ENCODE peak calls at places on chromosomes 1 and 21, in five cellular contexts. One of them, this sample, is unnamed.

GRCh38 chr1:231442735-231443134 is 20.6 kb upstream of the EGLN1 start:
- DNase-seq in A673: no peak
- DNase-seq in small intestine: no peak
- DNase-seq in tibial artery: no peak
- DNase-seq in transverse colon: no peak
- DNase-seq in this sample: no peak

GRCh38 chr1:243526180-243526579 is 270.3 kb downstream of the SDCCAG8 start:
- DNase-seq in A673: no peak
- DNase-seq in small intestine: no peak
- DNase-seq in tibial artery: no peak
- DNase-seq in transverse colon: no peak
- DNase-seq in this sample: no peak

GRCh38 chr1:118563969-118564951 is 379.2 kb upstream of the SPAG17 start:
- DNase-seq in A673: peak; percentile 6
- DNase-seq in small intestine: no peak
- DNase-seq in tibial artery: no peak
- DNase-seq in transverse colon: no peak
- DNase-seq in this sample: no peak

GRCh38 chr1:43034778-43035177 is 76.1 kb upstream of the SLC2A1 start:
- DNase-seq in A673: no peak
- DNase-seq in small intestine: peak; percentile 31
- DNase-seq in tibial artery: no peak
- DNase-seq in transverse colon: no peak
- DNase-seq in this sample: no peak

GRCh38 chr1:36667836-36668235 is 185.1 kb upstream of the CSF3R start:
- DNase-seq in A673: no peak
- DNase-seq in small intestine: no peak
- DNase-seq in tibial artery: no peak
- DNase-seq in transverse colon: no peak
- DNase-seq in this sample: no peak

GRCh38 chr1:174337000-174337681 is 110.6 kb upstream of the GPR52 start:
- DNase-seq in A673: no peak
- DNase-seq in small intestine: no peak
- DNase-seq in tibial artery: no peak
- DNase-seq in transverse colon: no peak
- DNase-seq in this sample: no peak

GRCh38 chr1:185397183-185397582 is 80.1 kb upstream of the IVNS1ABP start:
- DNase-seq in A673: no peak
- DNase-seq in small intestine: no peak
- DNase-seq in tibial artery: no peak
- DNase-seq in transverse colon: no peak
- DNase-seq in this sample: no peak

GRCh38 chr1:203204776-203205175 is 18.3 kb upstream of the CHI3L1 start:
- DNase-seq in A673: no peak
- DNase-seq in small intestine: no peak
- DNase-seq in tibial artery: no peak
- DNase-seq in transverse colon: no peak
- DNase-seq in this sample: no peak

GRCh38 chr1:230633469-230633868 is 8.8 kb upstream of the COG2 start:
- DNase-seq in A673: no peak
- DNase-seq in small intestine: no peak
- DNase-seq in tibial artery: no peak
- DNase-seq in transverse colon: no peak
- DNase-seq in this sample: no peak

GRCh38 chr1:41404308-41404755 is 43.1 kb downstream of the FOXO6 start:
- DNase-seq in A673: peak; percentile 71
- DNase-seq in small intestine: no peak
- DNase-seq in tibial artery: no peak
- DNase-seq in transverse colon: no peak
- DNase-seq in this sample: no peak

GRCh38 chr1:87246436-87246835 is 82.2 kb upstream of the LMO4 start:
- DNase-seq in A673: no peak
- DNase-seq in small intestine: no peak
- DNase-seq in tibial artery: no peak
- DNase-seq in transverse colon: no peak
- DNase-seq in this sample: no peak

GRCh38 chr1:244362481-244362880 is 89.2 kb downstream of the ADSS2 start:
- DNase-seq in A673: no peak
- DNase-seq in small intestine: no peak
- DNase-seq in tibial artery: no peak
- DNase-seq in transverse colon: no peak
- DNase-seq in this sample: no peak

GRCh38 chr1:34591751-34592629 is 162.9 kb upstream of the GJB5 start:
- DNase-seq in A673: no peak
- DNase-seq in small intestine: no peak
- DNase-seq in tibial artery: no peak
- DNase-seq in transverse colon: no peak
- DNase-seq in this sample: no peak

GRCh38 chr1:47031059-47031458 is 7.6 kb downstream of the CYP4X1 start:
- DNase-seq in A673: no peak
- DNase-seq in small intestine: peak; percentile 28
- DNase-seq in tibial artery: peak; percentile 47
- DNase-seq in transverse colon: no peak
- DNase-seq in this sample: peak; percentile 44

GRCh38 chr1:10943991-10944730 is 68.3 kb upstream of the TARDBP start:
- DNase-seq in A673: peak; percentile 49
- DNase-seq in small intestine: peak; percentile 88
- DNase-seq in tibial artery: no peak
- DNase-seq in transverse colon: peak; percentile 75
- DNase-seq in this sample: peak; percentile 87

GRCh38 chr1:34372891-34373290 is 196.2 kb downstream of the C1orf94 start:
- DNase-seq in A673: no peak
- DNase-seq in small intestine: no peak
- DNase-seq in tibial artery: no peak
- DNase-seq in transverse colon: no peak
- DNase-seq in this sample: no peak

GRCh38 chr1:89607888-89608626 is 24.9 kb upstream of the LRRC8C start:
- DNase-seq in A673: no peak
- DNase-seq in small intestine: no peak
- DNase-seq in tibial artery: no peak
- DNase-seq in transverse colon: no peak
- DNase-seq in this sample: no peak

GRCh38 chr21:42833439-42833815 is 45.9 kb downstream of the WDR4 start:
- DNase-seq in A673: peak; percentile 71
- DNase-seq in small intestine: peak; percentile 74
- DNase-seq in tibial artery: no peak
- DNase-seq in transverse colon: peak; percentile 64
- DNase-seq in this sample: peak; percentile 53

GRCh38 chr1:51843948-51844347 is 34.6 kb downstream of the NRDC start:
- DNase-seq in A673: peak; percentile 84
- DNase-seq in small intestine: no peak
- DNase-seq in tibial artery: no peak
- DNase-seq in transverse colon: no peak
- DNase-seq in this sample: no peak

GRCh38 chr1:2802421-2802961 is 998 bp upstream of the TTC34 start:
- DNase-seq in A673: no peak
- DNase-seq in small intestine: no peak
- DNase-seq in tibial artery: no peak
- DNase-seq in transverse colon: no peak
- DNase-seq in this sample: no peak
- H3K9me3 ChIP-seq in A673: no peaks in the 10 kb centered on the region
- H3K9me3 ChIP-seq in small intestine: no peaks in the 10 kb centered on the region
- H3K9me3 ChIP-seq in tibial artery: no peaks in the 10 kb centered on the region
- H3K9me3 ChIP-seq in transverse colon: no peaks in the 10 kb centered on the region
- H3K9me3 ChIP-seq in this sample: no peaks in the 10 kb centered on the region

DNA sequence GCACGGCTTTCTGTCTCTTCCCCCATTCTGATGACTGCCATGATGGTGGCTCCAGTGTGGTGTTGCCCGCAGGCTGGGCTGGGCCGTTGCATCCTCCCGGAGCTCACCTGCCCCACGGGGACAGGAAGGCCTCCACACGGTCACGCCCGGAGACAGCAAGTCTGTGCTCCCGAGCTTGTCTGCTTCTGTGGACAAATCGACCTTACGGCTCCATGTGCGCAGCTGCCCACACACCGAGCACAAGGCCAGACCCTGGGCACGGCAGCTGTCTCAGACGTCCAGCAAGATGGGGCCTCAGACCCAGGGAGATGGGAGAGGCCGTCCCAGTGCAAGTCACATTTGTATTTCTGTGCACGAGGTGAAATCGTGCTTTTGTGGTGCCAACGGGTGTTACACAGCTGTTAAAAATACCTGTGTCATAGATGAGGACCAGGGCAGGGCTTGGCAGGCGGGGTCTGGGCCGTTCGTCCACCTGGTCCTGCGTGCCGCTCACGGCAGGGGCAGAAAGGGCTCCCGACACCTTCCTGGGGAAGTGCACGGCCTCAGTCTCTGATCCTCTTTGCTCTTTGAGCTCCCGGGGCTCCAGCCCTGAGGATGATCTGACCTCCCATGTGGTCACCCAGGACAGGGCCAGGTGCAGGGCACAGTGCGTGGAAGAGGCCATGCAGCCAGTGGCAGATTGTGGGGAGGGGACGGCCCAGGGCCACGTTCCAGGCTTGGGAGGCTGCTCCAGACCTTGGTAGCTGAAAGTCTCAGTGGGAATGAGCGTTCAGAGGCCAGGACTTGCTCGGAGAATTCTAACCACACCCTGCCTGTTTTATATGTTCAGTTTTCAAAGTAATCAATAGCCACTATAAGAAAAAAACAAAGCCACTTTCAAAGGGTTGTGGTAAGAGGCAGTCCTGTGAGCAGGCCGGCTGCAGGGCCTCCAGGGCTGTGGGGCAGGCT is 13.4 kb downstream of the COL6A1 start:
- DNase-seq in A673: no peak
- DNase-seq in small intestine: no peak
- DNase-seq in tibial artery: no peak
- DNase-seq in transverse colon: no peak
- DNase-seq in this sample: peak; percentile 14
- H3K4me1 ChIP-seq in A673: no peaks in the 10 kb centered on the region
- H3K4me1 ChIP-seq in small intestine: no peaks in the 10 kb centered on the region
- H3K4me1 ChIP-seq in tibial artery: no peaks in the 10 kb centered on the region
- H3K4me1 ChIP-seq in transverse colon: no peaks in the 10 kb centered on the region
- H3K4me1 ChIP-seq in this sample: no peaks in the 10 kb centered on the region

GRCh38 chr1:110003747-110004428 is 19.3 kb downstream of the AHCYL1 start:
- DNase-seq in A673: peak; percentile 93
- DNase-seq in small intestine: peak; percentile 97
- DNase-seq in tibial artery: peak; percentile 88
- DNase-seq in transverse colon: peak; percentile 74
- DNase-seq in this sample: peak; percentile 72
- H3K4me3 ChIP-seq in A673: peak overlapping the region; percentile 18
- H3K4me3 ChIP-seq in small intestine: no peak overlapping the region
- H3K4me3 ChIP-seq in tibial artery: peak overlapping the region; percentile 14
- H3K4me3 ChIP-seq in transverse colon: peak overlapping the region; percentile 35
- H3K4me3 ChIP-seq in this sample: no peak overlapping the region

DNA sequence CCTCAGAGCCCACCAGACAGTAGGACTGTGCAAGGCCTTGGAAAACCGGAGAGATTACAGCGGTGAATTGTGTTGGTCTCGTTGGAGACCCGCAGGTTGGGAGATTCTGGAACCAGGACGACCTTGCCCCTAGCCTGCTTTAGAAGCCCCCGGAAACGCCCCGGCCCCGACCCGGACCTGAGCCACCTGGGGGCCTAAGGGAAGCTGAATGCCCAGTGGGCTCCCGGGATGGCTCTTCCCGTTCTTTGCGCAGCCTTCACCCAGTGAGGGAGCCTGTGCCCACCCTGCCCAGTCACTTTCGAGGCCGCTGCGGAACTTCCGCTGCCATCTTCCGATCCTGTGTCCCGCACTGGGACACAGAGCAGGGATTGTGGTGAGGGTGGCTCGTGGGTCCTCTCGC is 254.4 kb downstream of the FAM72C start:
- DNase-seq in A673: no peak
- DNase-seq in small intestine: no peak
- DNase-seq in tibial artery: no peak
- DNase-seq in transverse colon: no peak
- DNase-seq in this sample: no peak
- H3K9me3 ChIP-seq in A673: no peaks in the 10 kb centered on the region
- H3K9me3 ChIP-seq in small intestine: no peaks in the 10 kb centered on the region
- H3K9me3 ChIP-seq in tibial artery: no peaks in the 10 kb centered on the region
- H3K9me3 ChIP-seq in transverse colon: no peaks in the 10 kb centered on the region
- H3K9me3 ChIP-seq in this sample: no peaks in the 10 kb centered on the region

DNA sequence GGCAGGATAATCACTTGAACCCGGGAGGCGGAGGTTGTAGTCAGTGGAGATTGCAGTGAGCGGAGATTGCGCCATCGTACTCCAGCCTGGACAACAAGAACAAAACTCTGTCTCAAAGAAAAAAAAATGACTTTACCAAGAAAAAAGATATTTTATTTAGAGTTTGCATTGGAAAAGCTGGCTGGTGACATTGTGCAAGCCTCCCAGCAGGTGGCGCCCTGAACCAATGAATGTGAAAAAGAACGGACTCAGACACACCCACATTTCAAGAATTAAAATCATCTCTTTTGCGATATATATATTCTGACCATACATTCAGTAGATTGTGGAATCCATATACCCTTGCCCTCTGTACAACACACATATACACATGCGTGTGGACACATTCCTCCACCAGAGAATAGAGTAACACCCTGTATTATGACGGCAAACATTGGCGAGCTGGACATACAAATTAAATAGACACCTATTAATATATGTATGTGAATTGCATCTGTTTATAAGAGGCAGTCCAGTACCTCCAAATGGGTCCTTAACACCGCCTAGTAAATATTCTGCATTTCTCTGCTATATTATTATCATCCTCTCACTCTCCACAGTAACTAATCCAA is 39.0 kb upstream of the CADM3 start:
- DNase-seq in A673: peak; percentile 73
- DNase-seq in small intestine: peak; percentile 61
- DNase-seq in tibial artery: peak; percentile 24
- DNase-seq in transverse colon: peak; percentile 49
- DNase-seq in this sample: peak; percentile 61
- H3K4me1 ChIP-seq in A673: no peaks in the 10 kb centered on the region
- H3K4me1 ChIP-seq in small intestine: no peaks in the 10 kb centered on the region
- H3K4me1 ChIP-seq in tibial artery: no peaks in the 10 kb centered on the region
- H3K4me1 ChIP-seq in transverse colon: no peaks in the 10 kb centered on the region
- H3K4me1 ChIP-seq in this sample: no peaks in the 10 kb centered on the region

GRCh38 chr1:112505878-112506277 is 2.9 kb upstream of the WNT2B start:
- DNase-seq in A673: no peak
- DNase-seq in small intestine: no peak
- DNase-seq in tibial artery: no peak
- DNase-seq in transverse colon: no peak
- DNase-seq in this sample: no peak

GRCh38 chr1:112506731-112507130 is 2.0 kb upstream of the WNT2B start:
- DNase-seq in A673: no peak
- DNase-seq in small intestine: no peak
- DNase-seq in tibial artery: no peak
- DNase-seq in transverse colon: no peak
- DNase-seq in this sample: no peak

GRCh38 chr1:112507896-112508241 is 896 bp upstream of the WNT2B start:
- DNase-seq in A673: peak; percentile 54
- DNase-seq in small intestine: no peak
- DNase-seq in tibial artery: no peak
- DNase-seq in transverse colon: peak; percentile 32
- DNase-seq in this sample: no peak

GRCh38 chr1:112508242-112509004 is at the start of gene WNT2B:
- DNase-seq in A673: peak; percentile 52
- DNase-seq in small intestine: peak; percentile 42
- DNase-seq in tibial artery: no peak
- DNase-seq in transverse colon: peak; percentile 49
- DNase-seq in this sample: no peak

DNA sequence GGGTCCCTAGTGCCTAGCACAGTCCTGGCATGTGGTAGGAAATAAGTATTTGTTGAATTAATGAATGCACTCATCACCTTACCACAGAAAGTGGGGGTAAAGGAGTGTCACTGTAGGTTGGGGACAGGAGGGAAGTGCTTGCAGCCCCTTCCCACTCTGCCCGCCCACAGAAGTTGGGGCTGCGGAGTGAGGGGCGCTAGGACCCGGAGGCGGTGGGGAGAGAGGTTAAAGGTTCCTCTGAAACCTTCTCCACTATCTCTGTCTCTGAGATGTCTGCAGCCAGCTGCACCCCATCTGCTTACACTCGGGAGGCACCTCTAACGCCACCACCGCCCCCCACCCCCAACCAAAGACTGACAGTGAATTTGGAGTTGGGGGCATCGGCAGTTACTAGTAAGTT is 1.4 kb upstream of the WNT2B start:
- DNase-seq in A673: no peak
- DNase-seq in small intestine: no peak
- DNase-seq in tibial artery: no peak
- DNase-seq in transverse colon: no peak
- DNase-seq in this sample: no peak
- H3K4me3 ChIP-seq in A673: peak overlapping the region; percentile 50
- H3K4me3 ChIP-seq in small intestine: no peak overlapping the region
- H3K4me3 ChIP-seq in tibial artery: no peak overlapping the region
- H3K4me3 ChIP-seq in transverse colon: no peak overlapping the region
- H3K4me3 ChIP-seq in this sample: no peak overlapping the region

This sample was measured in colonic mucosa.